ENCODE peak calls at places on chromosomes 6 and 20, in eight cellular contexts. A is bronchial epithelial cell; I is adrenal gland; V is CD4-positive, CD25-positive, alpha-beta regulatory T cell; J is SK-N-SH; Z is CD8-positive, alpha-beta memory T cell; S is GM06990; M is neural progenitor cell. U is an unnamed sample. For H3K27me3, the result is how much of the 10 kb centered on the place peaks cover.

GRCh38 chr6:2749972-2750600 is 636 bp downstream of the MYLK4 start:
- DNase-seq in A (peak), I (peak), V (peak), J (peak), Z (peak), S (no peak), M (peak), U (no peak)

GRCh38 chr6:56959094-56959493 is 4.2 kb downstream of the BEND6 start:
- DNase-seq in A (no peak), I (no peak), V (no peak), J (no peak), Z (no peak), S (no peak), M (no peak), U (no peak)

GRCh38 chr6:149860834-149861602 is 3.1 kb downstream of the LRP11 start:
- DNase-seq in A (no peak), I (no peak), V (no peak), J (no peak), Z (no peak), S (no peak), M (peak), U (peak)

GRCh38 chr6:40377173-40377806 is 209.9 kb downstream of the LRFN2 start:
- DNase-seq in A (no peak), I (no peak), V (no peak), J (no peak), Z (no peak), S (no peak), M (no peak), U (no peak)

GRCh38 chr6:104095661-104096416 is 763.9 kb downstream of the HACE1 start:
- DNase-seq in A (no peak), I (no peak), V (no peak), J (no peak), Z (no peak), S (no peak), M (no peak), U (no peak)

GRCh38 chr6:42692151-42692911 is 30.1 kb downstream of the PRPH2 start:
- DNase-seq in A (peak), I (peak), V (no peak), J (no peak), Z (no peak), S (no peak), M (no peak), U (no peak)

GRCh38 chr6:54111341-54111740 is at the start of gene MLIP:
- DNase-seq in A (no peak), I (no peak), V (no peak), J (no peak), Z (no peak), S (no peak), M (peak), U (no peak)

GRCh38 chr6:15464211-15464725 is 198.6 kb downstream of the DTNBP1 start:
- DNase-seq in A (no peak), I (peak), V (peak), J (no peak), Z (peak), S (no peak), M (peak), U (no peak)

DNA sequence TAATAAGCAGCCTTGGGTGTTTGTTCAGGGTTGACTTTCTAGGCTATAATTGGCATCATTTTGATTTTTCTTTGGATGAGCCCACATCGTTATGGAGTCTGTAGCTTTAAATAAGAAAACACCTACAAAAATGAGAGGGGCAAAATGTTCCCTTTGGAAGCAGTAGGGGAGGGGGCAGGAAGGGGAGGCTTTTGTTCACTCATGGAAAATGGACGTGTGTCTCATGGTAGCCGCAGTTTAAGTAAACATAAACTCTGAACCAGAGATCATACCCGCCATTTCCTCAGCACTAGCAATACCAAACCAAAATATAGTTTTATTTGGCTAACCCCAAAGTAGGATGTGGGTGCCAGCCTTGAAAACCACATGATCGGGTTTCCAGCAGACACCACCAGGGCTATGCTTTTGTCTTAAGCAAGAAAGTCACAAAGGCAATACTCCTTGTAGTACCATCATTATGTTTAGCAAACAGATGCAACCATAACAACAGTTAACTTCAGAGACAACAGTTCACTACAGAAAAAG is 572.5 kb upstream of the JAG1 start:
- DNase-seq in A (no peak), I (no peak), V (no peak), J (no peak), Z (no peak), S (no peak), M (no peak), U (no peak)
- H3K27me3 ChIP-seq in A (under half), I (under half), V (under half), J (under half), Z (under half), S (under half), M (half or more), U (under half)

GRCh38 chr20:61628480-61628879 is 376.4 kb downstream of the CDH4 start:
- DNase-seq in A (no peak), I (no peak), V (no peak), J (peak), Z (no peak), S (no peak), M (no peak), U (no peak)

GRCh38 chr20:61628901-61629300 is 376.8 kb downstream of the CDH4 start:
- DNase-seq in A (peak), I (no peak), V (no peak), J (peak), Z (no peak), S (no peak), M (peak), U (no peak)

GRCh38 chr20:61629361-61630239 is 377.5 kb downstream of the CDH4 start:
- DNase-seq in A (no peak), I (no peak), V (no peak), J (peak), Z (no peak), S (no peak), M (no peak), U (no peak)

GRCh38 chr20:61626412-61626811 is 374.4 kb downstream of the CDH4 start:
- DNase-seq in A (no peak), I (no peak), V (no peak), J (no peak), Z (no peak), S (no peak), M (no peak), U (no peak)

GRCh38 chr20:61627791-61628415 is 375.8 kb downstream of the CDH4 start:
- DNase-seq in A (no peak), I (no peak), V (no peak), J (no peak), Z (no peak), S (no peak), M (no peak), U (no peak)
- H3K27me3 ChIP-seq in A (under half), I (under half), V (under half), J (under half), Z (under half), S (under half), M (under half), U (under half)

GRCh38 chr20:63376283-63377250 is 15.4 kb upstream of the CHRNA4 start:
- DNase-seq in A (no peak), I (no peak), V (no peak), J (no peak), Z (no peak), S (no peak), M (no peak), U (no peak)

GRCh38 chr20:63374532-63374931 is 13.4 kb upstream of the CHRNA4 start:
- DNase-seq in A (no peak), I (no peak), V (no peak), J (no peak), Z (no peak), S (no peak), M (no peak), U (no peak)

GRCh38 chr20:63377256-63378114 is 16.3 kb upstream of the CHRNA4 start:
- DNase-seq in A (no peak), I (no peak), V (no peak), J (no peak), Z (no peak), S (no peak), M (peak), U (no peak)

GRCh38 chr20:63373996-63374395 is 12.8 kb upstream of the CHRNA4 start:
- DNase-seq in A (no peak), I (no peak), V (no peak), J (no peak), Z (no peak), S (no peak), M (no peak), U (no peak)

DNA sequence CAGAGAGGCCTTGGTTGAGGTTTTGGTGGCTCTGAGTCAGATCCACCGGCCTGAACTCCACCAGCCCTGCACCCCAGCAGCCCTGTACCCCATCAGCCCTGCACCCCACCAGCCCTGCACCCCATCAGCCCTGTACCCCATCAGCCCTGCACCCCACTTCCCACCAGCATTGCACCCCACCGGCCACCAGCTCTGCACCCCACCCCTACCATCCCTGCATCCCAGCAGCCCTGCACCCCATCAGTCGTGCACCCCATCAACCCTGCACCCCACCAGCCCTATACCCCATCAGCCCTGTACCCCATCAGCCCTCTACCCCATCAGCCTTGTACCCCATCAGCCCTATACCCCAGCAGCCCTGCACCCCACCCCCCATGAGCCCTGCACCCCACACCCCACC is 14.3 kb upstream of the CHRNA4 start:
- DNase-seq in A (no peak), I (no peak), V (no peak), J (no peak), Z (no peak), S (no peak), M (no peak), U (no peak)
- H3K27me3 ChIP-seq in A (under half), I (under half), V (under half), J (under half), Z (under half), S (under half), M (under half), U (half or more)

GRCh38 chr20:61600061-61600460 is 348.0 kb downstream of the CDH4 start:
- DNase-seq in A (no peak), I (no peak), V (no peak), J (no peak), Z (no peak), S (no peak), M (no peak), U (no peak)
- H3K27me3 ChIP-seq in A (under half), I (under half), V (under half), J (under half), Z (under half), S (under half), M (under half), U (under half)

GRCh38 chr6:137519629-137520176 is 25.5 kb upstream of the OLIG3 start:
- DNase-seq in A (no peak), I (no peak), V (no peak), J (no peak), Z (no peak), S (no peak), M (peak), U (no peak)
- H3K27me3 ChIP-seq in A (under half), I (under half), V (under half), J (under half), Z (under half), S (under half), M (half or more), U (under half)

DNA sequence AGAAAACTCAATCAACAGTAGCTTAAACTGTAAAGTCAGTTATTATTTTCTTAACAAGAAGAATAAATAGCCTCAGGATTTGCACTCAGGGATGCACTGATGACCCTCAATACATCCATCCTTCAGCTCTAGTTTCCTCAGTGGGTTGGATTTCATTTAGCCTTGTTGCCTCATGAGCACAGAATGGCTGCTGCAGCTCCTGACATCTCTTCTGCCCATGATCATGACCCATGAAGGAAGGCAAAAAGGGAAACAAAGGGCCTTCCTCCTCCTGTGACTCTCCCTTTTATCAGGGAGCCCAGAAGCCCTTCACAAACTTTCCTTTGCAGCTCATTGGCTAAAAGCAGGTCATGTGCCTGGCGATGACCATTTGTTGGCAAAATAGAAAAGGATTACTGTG is 51.2 kb upstream of the KCNG1 start:
- DNase-seq in A (no peak), I (no peak), V (no peak), J (no peak), Z (no peak), S (no peak), M (no peak), U (no peak)
- H3K27me3 ChIP-seq in A (under half), I (under half), V (under half), J (under half), Z (under half), S (under half), M (under half), U (under half)

GRCh38 chr6:41422156-41422555 is 86.7 kb downstream of the NCR2 start:
- DNase-seq in A (no peak), I (no peak), V (no peak), J (no peak), Z (no peak), S (no peak), M (no peak), U (no peak)
- H3K27me3 ChIP-seq in A (under half), I (under half), V (under half), J (half or more), Z (under half), S (under half), M (half or more), U (under half)

DNA sequence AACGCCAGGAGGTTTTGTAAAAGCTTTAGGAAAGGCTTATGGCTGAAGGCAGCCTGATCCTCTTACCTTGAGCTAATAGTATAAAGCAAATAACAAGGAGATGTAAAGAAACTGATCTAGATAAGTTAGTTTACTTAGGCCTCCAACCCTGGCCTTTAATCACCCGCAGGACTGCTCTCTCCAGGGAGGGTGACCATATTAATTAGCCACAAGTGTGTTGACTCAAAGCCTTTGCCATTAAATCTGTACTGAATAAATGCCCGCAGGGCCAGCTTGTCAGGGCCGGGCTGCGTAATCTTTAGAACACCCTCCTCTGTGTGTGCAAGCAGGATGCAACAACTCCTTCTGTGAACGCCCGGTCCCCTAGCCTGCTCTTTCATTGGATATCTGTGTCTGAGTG is 6.1 kb upstream of the PRSS16 start:
- DNase-seq in A (no peak), I (no peak), V (no peak), J (no peak), Z (no peak), S (no peak), M (no peak), U (no peak)
- H3K27me3 ChIP-seq in A (under half), I (under half), V (under half), J (half or more), Z (under half), S (under half), M (half or more), U (half or more)

GRCh38 chr6:107560657-107561056 is 70.7 kb downstream of the SOBP start:
- DNase-seq in A (no peak), I (peak), V (no peak), J (no peak), Z (no peak), S (no peak), M (no peak), U (no peak)
- H3K27me3 ChIP-seq in A (under half), I (under half), V (under half), J (under half), Z (under half), S (under half), M (under half), U (under half)